ENCODE peak calls at places on chromosomes 7 and 10, in seven cellular contexts. F is left ventricle myocardium inferior, W is DND-41, C is astrocyte of the spinal cord, O is sigmoid colon, N is fibroblast of lung, D is GM10248. L is an unnamed sample.

GRCh38 chr7:4612939-4613841 is 68.9 kb upstream of the FOXK1 start:
- DNase-seq in F (no peak), W (no peak), C (peak; percentile 28), O (peak; percentile 72), N (peak; percentile 81), D (no peak), L (peak; percentile 85)

GRCh38 chr7:16015981-16016380 is 329.5 kb upstream of the MEOX2 start:
- DNase-seq in F (no peak), W (no peak), C (no peak), O (no peak), N (no peak), D (no peak), L (no peak)

GRCh38 chr10:30103595-30104310 is 44.4 kb upstream of the JCAD start:
- DNase-seq in F (no peak), W (no peak), C (no peak), O (no peak), N (no peak), D (no peak), L (no peak)

GRCh38 chr7:44894881-44895600 is 9.7 kb upstream of the PURB start:
- DNase-seq in F (no peak), W (no peak), C (no peak), O (no peak), N (no peak), D (no peak), L (no peak)

GRCh38 chr7:136066304-136067143 is 89.4 kb upstream of the MTPN start:
- DNase-seq in F (no peak), W (no peak), C (no peak), O (no peak), N (no peak), D (no peak), L (no peak)

GRCh38 chr7:92753614-92754013 is 82.8 kb downstream of the CDK6 start:
- DNase-seq in F (no peak), W (no peak), C (peak; percentile 34), O (no peak), N (peak; percentile 67), D (no peak), L (no peak)

GRCh38 chr10:114045071-114045737 is 1.5 kb downstream of the ADRB1 start:
- DNase-seq in F (peak; percentile 46), W (no peak), C (no peak), O (peak; percentile 75), N (no peak), D (peak; percentile 54), L (peak; percentile 83)

GRCh38 chr7:90966346-90966745 is 297.9 kb upstream of the FZD1 start:
- DNase-seq in F (no peak), W (no peak), C (no peak), O (no peak), N (no peak), D (no peak), L (no peak)

GRCh38 chr7:44515595-44516268 is 25.3 kb upstream of the NUDCD3 start:
- DNase-seq in F (no peak), W (no peak), C (no peak), O (no peak), N (no peak), D (no peak), L (no peak)

GRCh38 chr10:59654007-59654406 is 55.6 kb downstream of the SLC16A9 start:
- DNase-seq in F (no peak), W (no peak), C (no peak), O (no peak), N (peak; percentile 39), D (peak; percentile 14), L (no peak)

GRCh38 chr7:15407910-15408309 is 153.9 kb downstream of the AGMO start:
- DNase-seq in F (no peak), W (no peak), C (no peak), O (no peak), N (no peak), D (no peak), L (no peak)

GRCh38 chr7:1919539-1920265 is 249.6 kb downstream of the ELFN1 start:
- DNase-seq in F (peak; percentile 63), W (peak; percentile 45), C (no peak), O (no peak), N (no peak), D (no peak), L (no peak)

GRCh38 chr10:93481931-93482834 is at the start of gene MYOF:
- DNase-seq in F (peak; percentile 33), W (peak; percentile 54), C (peak; percentile 93), O (peak; percentile 88), N (peak; percentile 86), D (peak; percentile 70), L (no peak)
- TF ChIP-seq CTCF in F (peak; percentile 71), W (peak; percentile 70), C (peak; percentile 62), O (peak; percentile 49), N (peak; percentile 55), D (peak; percentile 63), L (peak; percentile 64)

GRCh38 chr10:8520382-8520781 is 465.9 kb downstream of the GATA3 start:
- DNase-seq in F (no peak), W (no peak), C (no peak), O (no peak), N (no peak), D (no peak), L (no peak)
- TF ChIP-seq CTCF in F (no peak), W (peak; percentile 24), C (no peak), O (no peak), N (no peak), D (no peak), L (no peak)

GRCh38 chr10:43136995-43137700 is 1.1 kb upstream of the CSGALNACT2 start:
- DNase-seq in F (no peak), W (no peak), C (peak; percentile 10), O (no peak), N (peak; percentile 38), D (no peak), L (peak; percentile 70)

GRCh38 chr10:43137971-43138756 is at the start of gene CSGALNACT2:
- DNase-seq in F (peak; percentile 88), W (peak; percentile 88), C (peak; percentile 89), O (peak; percentile 92), N (peak; percentile 90), D (peak; percentile 91), L (peak; percentile 97)

GRCh38 chr10:43137701-43137970 is 609 bp upstream of the CSGALNACT2 start:
- DNase-seq in F (peak; percentile 52), W (peak; percentile 71), C (peak; percentile 60), O (no peak), N (peak; percentile 72), D (no peak), L (peak; percentile 96)

GRCh38 chr10:43140414-43140813 is 2.2 kb downstream of the CSGALNACT2 start:
- DNase-seq in F (no peak), W (no peak), C (peak; percentile 89), O (no peak), N (peak; percentile 91), D (peak; percentile 67), L (peak; percentile 97)

DNA sequence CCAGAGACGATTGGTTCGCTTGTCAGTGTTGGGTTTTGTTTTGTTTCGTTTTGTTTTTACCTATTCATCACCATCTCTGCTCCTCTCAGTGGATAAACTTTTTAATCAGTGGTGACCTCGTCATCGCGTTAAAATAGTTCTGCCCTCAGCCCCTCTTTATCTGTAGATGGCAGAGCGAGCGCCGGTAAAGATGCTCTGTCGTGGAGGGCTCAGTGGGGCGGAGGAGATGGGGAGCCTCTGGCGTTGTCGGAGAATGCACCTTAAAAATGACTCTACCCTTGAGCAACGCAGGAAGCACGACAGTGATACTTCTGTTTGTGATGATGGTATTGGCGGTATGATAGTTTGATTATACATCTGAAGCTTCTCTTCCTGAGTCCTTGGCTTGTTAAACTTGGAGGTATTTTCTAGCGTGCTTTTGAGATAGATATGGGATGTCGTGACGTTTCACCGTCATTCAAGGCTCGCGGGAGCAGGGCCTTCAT is 554 bp downstream of the CSGALNACT2 start:
- DNase-seq in F (no peak), W (peak; percentile 56), C (peak; percentile 38), O (no peak), N (peak; percentile 44), D (no peak), L (peak; percentile 82)
- TF ChIP-seq CTCF in F (no peak), W (peak; percentile 26), C (no peak), O (no peak), N (no peak), D (peak; percentile 5), L (no peak)

GRCh38 chr10:78255796-78256638 is 222.4 kb downstream of the RPS24 start:
- DNase-seq in F (no peak), W (no peak), C (peak; percentile 95), O (peak; percentile 84), N (peak; percentile 99), D (no peak), L (peak; percentile 96)

GRCh38 chr10:78260675-78261074 is 227.0 kb downstream of the RPS24 start:
- DNase-seq in F (no peak), W (no peak), C (no peak), O (no peak), N (no peak), D (no peak), L (no peak)

GRCh38 chr10:78259394-78259793 is 225.7 kb downstream of the RPS24 start:
- DNase-seq in F (no peak), W (no peak), C (no peak), O (no peak), N (no peak), D (no peak), L (no peak)

GRCh38 chr10:78260141-78260540 is 226.5 kb downstream of the RPS24 start:
- DNase-seq in F (no peak), W (no peak), C (no peak), O (no peak), N (no peak), D (no peak), L (no peak)

GRCh38 chr10:78258303-78259030 is 224.8 kb downstream of the RPS24 start:
- DNase-seq in F (no peak), W (no peak), C (no peak), O (no peak), N (no peak), D (no peak), L (no peak)
- TF ChIP-seq CTCF in F (no peak), W (peak; percentile 15), C (no peak), O (no peak), N (no peak), D (no peak), L (no peak)

GRCh38 chr7:99459087-99459486 is 6.9 kb downstream of the ATP5MF start:
- DNase-seq in F (no peak), W (peak; percentile 52), C (no peak), O (no peak), N (no peak), D (no peak), L (peak; percentile 11)
- TF ChIP-seq CTCF in F (no peak), W (peak; percentile 67), C (peak; percentile 40), O (no peak), N (peak; percentile 17), D (peak; percentile 24), L (peak; percentile 43)

GRCh38 chr7:70040971-70041766 is 442.9 kb downstream of the AUTS2 start:
- DNase-seq in F (no peak), W (no peak), C (peak; percentile 48), O (no peak), N (peak; percentile 33), D (no peak), L (no peak)
- TF ChIP-seq CTCF in F (peak; percentile 69), W (peak; percentile 64), C (peak; percentile 52), O (no peak), N (peak; percentile 13), D (peak; percentile 41), L (peak; percentile 55)

GRCh38 chr7:149071641-149072437 is 18.7 kb downstream of the ZNF786 start:
- DNase-seq in F (peak; percentile 23), W (no peak), C (no peak), O (peak; percentile 34), N (no peak), D (peak; percentile 54), L (no peak)
- TF ChIP-seq CTCF in F (peak; percentile 41), W (no peak), C (peak; percentile 24), O (no peak), N (no peak), D (no peak), L (no peak)

GRCh38 chr10:101840741-101841453 is 2.7 kb downstream of the KCNIP2 start:
- DNase-seq in F (peak; percentile 78), W (peak; percentile 76), C (peak; percentile 84), O (peak; percentile 80), N (peak; percentile 78), D (peak; percentile 89), L (peak; percentile 99)
- TF ChIP-seq CTCF in F (peak; percentile 94), W (peak; percentile 95), C (peak; percentile 99), O (peak; percentile 21), N (peak; percentile 92), D (peak; percentile 97), L (peak; percentile 95)

L was measured in osteoblast.